ENCODE peak calls at places on chromosome 21, in ten cellular contexts. M is T-cell; E is kidney tubule cell; U is heart left ventricle; B is activated CD4-positive, alpha-beta memory T cell treated with anti-CD3 and anti-CD28 coated beads, Interleukin-2, amount 10 ng/mL, durations not matched to agents 7 days and 5 days; O is cerebellum; V is AG20443; D is left ventricle myocardium inferior; C is stimulated activated CD4-positive, alpha-beta T cell treated with anti-CD3 and anti-CD28 coated beads, Interleukin-1b, Interleukin-23, amount 100 ng/mL, for 48 hours; K is GF-D8. T is an unnamed sample.

GRCh38 chr21:34037446-34037845 is 35.9 kb upstream of the MRPS6 start:
- DNase-seq in M (no peak), E (peak), U (no peak), B (no peak), O (no peak), V (no peak), D (no peak), C (no peak), K (no peak), T (no peak)

GRCh38 chr21:26732442-26733221 is 112.6 kb downstream of the ADAMTS1 start:
- DNase-seq in M (peak), E (peak), U (peak), B (peak), O (no peak), V (peak), D (no peak), C (peak), K (no peak), T (no peak)

GRCh38 chr21:36028127-36029069 is 31.9 kb downstream of the SETD4 start:
- DNase-seq in M (peak), E (peak), U (peak), B (peak), O (peak), V (peak), D (peak), C (peak), K (peak), T (peak)

GRCh38 chr21:41762753-41763152 is 4.1 kb downstream of the RIPK4 start:
- DNase-seq in M (no peak), E (no peak), U (no peak), B (no peak), O (no peak), V (no peak), D (no peak), C (no peak), K (no peak), T (no peak)

GRCh38 chr21:14773777-14774345 is 227.7 kb upstream of the SAMSN1 start:
- DNase-seq in M (peak), E (peak), U (peak), B (peak), O (no peak), V (no peak), D (peak), C (peak), K (no peak), T (peak)

GRCh38 chr21:42731264-42732032 is 78.0 kb downstream of the PDE9A start:
- DNase-seq in M (no peak), E (peak), U (no peak), B (no peak), O (no peak), V (no peak), D (no peak), C (no peak), K (no peak), T (no peak)

GRCh38 chr21:44589586-44590305 is 2.6 kb downstream of the KRTAP10-6 start:
- DNase-seq in M (no peak), E (no peak), U (no peak), B (no peak), O (no peak), V (no peak), D (no peak), C (no peak), K (no peak), T (no peak)

GRCh38 chr21:45534591-45535331 is 7.5 kb downstream of the SLC19A1 start:
- DNase-seq in M (no peak), E (no peak), U (peak), B (no peak), O (peak), V (no peak), D (peak), C (no peak), K (no peak), T (no peak)

GRCh38 chr21:33268736-33269441 is 2.7 kb downstream of the IL10RB start:
- DNase-seq in M (no peak), E (peak), U (no peak), B (no peak), O (peak), V (no peak), D (no peak), C (peak), K (no peak), T (no peak)

GRCh38 chr21:22904385-22904784 is 1906.2 kb downstream of the NCAM2 start:
- DNase-seq in M (no peak), E (no peak), U (no peak), B (no peak), O (no peak), V (no peak), D (no peak), C (no peak), K (no peak), T (no peak)

GRCh38 chr21:39175154-39175553 is 8.1 kb downstream of the PSMG1 start:
- DNase-seq in M (no peak), E (peak), U (no peak), B (no peak), O (no peak), V (no peak), D (no peak), C (no peak), K (no peak), T (no peak)

GRCh38 chr21:45244799-45245340 is 42.8 kb downstream of the POFUT2 start:
- DNase-seq in M (no peak), E (no peak), U (no peak), B (no peak), O (no peak), V (no peak), D (no peak), C (no peak), K (no peak), T (no peak)

GRCh38 chr21:32770514-32771133 is 931 bp downstream of the PAXBP1 start:
- DNase-seq in M (no peak), E (peak), U (no peak), B (no peak), O (peak), V (no peak), D (peak), C (no peak), K (no peak), T (no peak)